ENCODE peak calls at places on chromosome 4, in ten cellular contexts. N is ovary; U is stimulated activated CD8-positive, alpha-beta memory T cell treated with anti-CD3 and anti-CD28 coated beads, Interleukin-7, amount 100 ng/mL, for 24 hours; H is NCI-H1105 treated with DMSO at 0.1 percent for 48 hours; C is DMS53; K is AG09319; X is fibroblast of pulmonary artery; B is naive thymus-derived CD8-positive, alpha-beta T cell; I is NCI-H1436; P is NAMALWA. R is an unnamed sample.

GRCh38 chr4:156190606-156191005 is 236.9 kb upstream of the CTSO start:
- DNase-seq in X (peak), H (no peak), B (no peak), K (no peak), U (no peak), C (peak), P (no peak), I (no peak), N (no peak), R (no peak)

GRCh38 chr4:178395798-178396197 is 953.6 kb upstream of the AGA start:
- DNase-seq in U (no peak), N (no peak), H (no peak), C (peak), P (peak), I (no peak), K (no peak), B (no peak), X (no peak), R (peak)

GRCh38 chr4:100169796-100170485 is 20.3 kb downstream of the DDIT4L start:
- DNase-seq in H (no peak), X (no peak), C (no peak), U (no peak), P (no peak), B (no peak), K (no peak), N (no peak), I (no peak), R (no peak)

GRCh38 chr4:122785099-122785498 is 41.5 kb upstream of the FGF2 start:
- DNase-seq in X (no peak), H (no peak), U (no peak), B (no peak), I (no peak), P (no peak), N (no peak), C (no peak), K (no peak), R (no peak)

GRCh38 chr4:147582386-147583077 is 34.7 kb upstream of the TMEM184C start:
- DNase-seq in H (no peak), N (no peak), P (no peak), U (no peak), X (peak), B (no peak), C (no peak), K (no peak), I (no peak), R (peak)

GRCh38 chr4:89290727-89291126 is 16.9 kb downstream of the GPRIN3 start:
- DNase-seq in H (no peak), K (no peak), N (no peak), P (peak), X (no peak), I (no peak), U (no peak), C (no peak), B (no peak), R (peak)

GRCh38 chr4:155564086-155564485 is 102.6 kb upstream of the GUCY1A1 start:
- DNase-seq in K (no peak), C (no peak), U (no peak), P (no peak), I (no peak), N (no peak), H (no peak), X (no peak), B (no peak), R (no peak)

GRCh38 chr4:69760455-69760854 is at the start of gene SULT1B1:
- DNase-seq in X (peak), P (no peak), N (no peak), I (no peak), C (no peak), B (no peak), U (no peak), K (peak), H (no peak), R (peak)

GRCh38 chr4:62548108-62548524 is 1348.0 kb downstream of the ADGRL3 start:
- DNase-seq in C (no peak), B (no peak), N (no peak), H (no peak), U (no peak), I (no peak), P (peak), K (no peak), X (peak), R (no peak)

GRCh38 chr4:8737075-8737474 is 134.6 kb downstream of the HMX1 start:
- DNase-seq in H (no peak), I (no peak), U (no peak), C (no peak), N (no peak), B (no peak), X (no peak), P (no peak), K (no peak), R (no peak)

R was measured in OCI-M1.